ENCODE peak calls at places on chromosome 13, in five cellular contexts. P is WERI-Rb-1, A is AG04450, M is breast epithelium, F is tibial artery. X is an unnamed sample.

GRCh38 chr13:111893607-111894443 is 173.1 kb upstream of the SOX1 start:
- DNase-seq in A (no peak), M (no peak), P (no peak), F (peak; percentile 52), X (no peak)

GRCh38 chr13:34816543-34816942 is 125.5 kb upstream of the NBEA start:
- DNase-seq in P (no peak), A (no peak), F (no peak), M (no peak), X (no peak)

GRCh38 chr13:112947796-112948195 is 21.2 kb upstream of the MCF2L start:
- DNase-seq in M (no peak), A (no peak), P (no peak), F (peak; percentile 34), X (no peak)

GRCh38 chr13:106133025-106133424 is 402.4 kb downstream of the EFNB2 start:
- DNase-seq in P (no peak), A (peak; percentile 23), M (no peak), F (no peak), X (no peak)

GRCh38 chr13:95745752-95746151 is 68.8 kb downstream of the DNAJC3 start:
- DNase-seq in P (no peak), M (no peak), F (no peak), A (no peak), X (no peak)

GRCh38 chr13:32267836-32268439 is 47.2 kb downstream of the ZAR1L start:
- DNase-seq in F (no peak), A (no peak), P (peak; percentile 37), M (no peak), X (no peak)

GRCh38 chr13:39385621-39386231 is 217.3 kb downstream of the LHFPL6 start:
- DNase-seq in A (no peak), M (no peak), F (no peak), P (no peak), X (no peak)

GRCh38 chr13:39353988-39354387 is 249.0 kb downstream of the LHFPL6 start:
- DNase-seq in P (no peak), A (no peak), M (no peak), F (no peak), X (no peak)

GRCh38 chr13:59906413-59907027 is 257.2 kb downstream of the DIAPH3 start:
- DNase-seq in M (no peak), P (no peak), A (peak; percentile 8), F (no peak), X (no peak)

GRCh38 chr13:68697551-68697950 is 1410.1 kb upstream of the ATXN8OS start:
- DNase-seq in M (no peak), F (no peak), P (peak; percentile 64), A (no peak), X (no peak)

GRCh38 chr13:41613471-41613870 is 156.1 kb downstream of the RGCC start:
- DNase-seq in F (no peak), A (no peak), P (no peak), M (no peak), X (no peak)

GRCh38 chr13:106276876-106277275 is 258.6 kb downstream of the EFNB2 start:
- DNase-seq in M (no peak), F (no peak), A (no peak), P (no peak), X (no peak)

GRCh38 chr13:51764184-51765141 is 39.5 kb downstream of the DHRS12 start:
- DNase-seq in A (peak; percentile 77), M (peak; percentile 54), F (peak; percentile 95), P (no peak), X (no peak)

GRCh38 chr13:67148219-67148583 is 81.9 kb downstream of the PCDH9 start:
- DNase-seq in A (no peak), F (no peak), M (no peak), P (no peak), X (no peak)

GRCh38 chr13:51093574-51093973 is 17.5 kb downstream of the C13orf42 start:
- DNase-seq in M (no peak), F (no peak), P (no peak), A (no peak), X (no peak)

GRCh38 chr13:33110713-33111413 is 94.6 kb downstream of the KL start:
- DNase-seq in F (peak; percentile 87), M (peak; percentile 28), A (no peak), P (no peak), X (no peak)

GRCh38 chr13:97367427-97367826 is 66.5 kb upstream of the RAP2A start:
- DNase-seq in P (no peak), M (peak; percentile 22), F (no peak), A (peak; percentile 24), X (no peak)

GRCh38 chr13:19157461-19157860 is 24.2 kb downstream of the TUBA3C start:
- DNase-seq in F (no peak), P (no peak), A (no peak), M (no peak), X (no peak)

GRCh38 chr13:19156013-19156825 is 25.4 kb downstream of the TUBA3C start:
- DNase-seq in P (no peak), A (no peak), M (no peak), F (no peak), X (no peak)

GRCh38 chr13:19153782-19154450 is 27.7 kb downstream of the TUBA3C start:
- DNase-seq in P (peak; percentile 48), M (no peak), F (no peak), A (no peak), X (no peak)

GRCh38 chr13:19154843-19155242 is 26.8 kb downstream of the TUBA3C start:
- DNase-seq in A (no peak), M (no peak), P (no peak), F (no peak), X (no peak)

DNA sequence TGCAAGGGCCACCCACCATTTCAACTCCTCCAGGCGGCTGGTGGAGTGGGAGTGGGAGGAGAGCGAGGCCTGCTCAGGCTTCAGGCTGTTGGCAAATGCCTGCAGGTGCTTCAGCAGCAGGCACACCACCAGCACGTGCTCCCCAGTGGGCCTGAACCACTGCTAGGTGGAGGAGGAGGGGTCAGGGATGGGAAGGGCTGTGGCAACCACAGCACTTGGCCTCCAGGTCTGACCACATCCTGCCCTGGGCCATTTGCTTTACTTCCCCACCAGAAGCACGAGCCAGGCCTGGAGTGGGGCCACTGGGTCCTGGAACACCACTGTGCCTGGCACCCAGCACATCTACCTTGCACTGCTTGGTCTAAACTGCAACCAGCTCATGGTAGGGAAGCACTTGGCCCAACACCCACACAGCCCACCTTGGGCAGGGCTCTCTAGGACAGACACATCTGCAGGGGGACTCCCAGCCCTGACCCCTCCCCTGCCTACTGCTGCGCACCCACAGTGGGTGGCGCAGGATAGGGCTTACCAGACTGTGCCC is 26.2 kb downstream of the TUBA3C start:
- DNase-seq in A (no peak), M (no peak), F (no peak), P (no peak), X (no peak)
- H3K9me3 ChIP-seq in A (peaks cover 99% of the 10 kb centered on the region), M (peaks cover 15% of the 10 kb centered on the region), F (no peaks in the 10 kb centered on the region), P (no peaks in the 10 kb centered on the region), X (no peaks in the 10 kb centered on the region)

GRCh38 chr13:73058432-73058740 is 419 bp upstream of the KLF5 start:
- DNase-seq in A (no peak), M (no peak), P (no peak), F (no peak), X (no peak)
- H3K4me3 ChIP-seq in A (peak overlapping the region; percentile 59), M (peak overlapping the region; percentile 91), P (peak overlapping the region; percentile 81), F (peak overlapping the region; percentile 71), X (peak overlapping the region; percentile 79)

GRCh38 chr13:49429061-49429460 is 14.8 kb downstream of the CAB39L start:
- DNase-seq in P (no peak), F (no peak), A (no peak), M (no peak), X (no peak)
- H3K9me3 ChIP-seq in P (no peaks in the 10 kb centered on the region), F (no peaks in the 10 kb centered on the region), A (no peaks in the 10 kb centered on the region), M (no peaks in the 10 kb centered on the region), X (no peaks in the 10 kb centered on the region)

GRCh38 chr13:21233086-21233485 is 56.6 kb downstream of the MRPL57 start:
- DNase-seq in F (no peak), P (no peak), A (no peak), M (no peak), X (no peak)
- H3K4me3 ChIP-seq in F (no peak overlapping the region), P (no peak overlapping the region), A (no peak overlapping the region), M (peak overlapping the region; percentile 33), X (peak overlapping the region; percentile 44)

DNA sequence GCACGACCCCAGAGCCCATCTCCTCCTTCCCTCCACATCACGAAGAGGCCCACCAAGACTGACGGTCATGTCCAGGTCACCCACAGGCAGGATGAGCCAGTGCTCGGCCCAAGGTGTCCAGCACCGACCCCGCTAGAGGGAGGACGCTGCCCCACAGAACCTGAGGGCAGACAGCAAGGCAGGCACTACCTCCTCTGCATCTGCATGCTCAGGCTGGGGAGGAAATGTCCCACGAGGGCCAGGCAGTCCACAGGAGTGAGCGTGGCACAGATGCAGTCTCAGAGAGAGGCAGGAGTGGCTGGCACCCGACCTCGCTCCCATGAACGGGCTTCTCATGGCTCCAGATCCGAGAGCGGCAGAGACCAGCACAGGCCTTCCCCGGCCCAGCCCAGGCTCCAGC is 133.2 kb downstream of the TUBA3C start:
- DNase-seq in M (no peak), P (no peak), A (no peak), F (no peak), X (no peak)
- H3K9me3 ChIP-seq in M (no peaks in the 10 kb centered on the region), P (peaks cover 3% of the 10 kb centered on the region), A (peaks cover 64% of the 10 kb centered on the region), F (no peaks in the 10 kb centered on the region), X (no peaks in the 10 kb centered on the region)

X was measured in thoracic aorta.